ENCODE peak calls at places on chromosomes 1 and 21, in nine cellular contexts. H is suprapubic skin; N is spleen; R is IMR-90; W is CD8-positive, alpha-beta T cell; E is GM06990; Y is brain microvascular endothelial cell; B is Peyer's patch; S is right lobe of liver. A is an unnamed sample. For H3K36me3, the result is how much of the 10 kb centered on the place peaks cover.

GRCh38 chr1:58928514-58928913 is 144.7 kb upstream of the JUN start:
- DNase-seq in B (no peak), S (no peak), E (no peak), R (no peak), H (no peak), W (no peak), Y (no peak), N (no peak), A (no peak)

GRCh38 chr1:100718581-100718980 is 961 bp upstream of the VCAM1 start:
- DNase-seq in S (no peak), E (no peak), W (no peak), Y (no peak), R (no peak), N (no peak), B (no peak), H (no peak), A (no peak)

GRCh38 chr21:21921410-21922232 is 923.4 kb downstream of the NCAM2 start:
- DNase-seq in W (no peak), E (no peak), N (no peak), Y (no peak), R (peak), H (no peak), B (no peak), S (no peak), A (no peak)

GRCh38 chr1:232344791-232345399 is 285.0 kb downstream of the SIPA1L2 start:
- DNase-seq in B (no peak), R (peak), H (no peak), N (no peak), Y (peak), S (no peak), E (no peak), W (no peak), A (no peak)

GRCh38 chr1:7988576-7988975 is 27.1 kb downstream of the PARK7 start:
- DNase-seq in B (no peak), S (no peak), E (no peak), W (no peak), N (no peak), Y (no peak), H (no peak), R (peak), A (no peak)

GRCh38 chr1:101262060-101262459 is 25.2 kb downstream of the S1PR1 start:
- DNase-seq in R (no peak), W (no peak), Y (no peak), B (no peak), E (no peak), N (no peak), S (no peak), H (no peak), A (no peak)

GRCh38 chr1:222880586-222880985 is 65.7 kb downstream of the DISP1 start:
- DNase-seq in R (peak), H (no peak), S (no peak), B (no peak), W (no peak), E (no peak), Y (peak), N (no peak), A (no peak)

GRCh38 chr1:18398791-18399551 is 81.8 kb upstream of the KLHDC7A start:
- DNase-seq in B (no peak), H (no peak), S (no peak), Y (no peak), R (no peak), N (no peak), E (no peak), W (no peak), A (no peak)

GRCh38 chr1:26044971-26045711 is 777 bp downstream of the SLC30A2 start:
- DNase-seq in B (no peak), N (no peak), W (no peak), Y (no peak), S (no peak), E (no peak), H (no peak), R (no peak), A (no peak)

GRCh38 chr21:37551406-37552355 is 185.1 kb downstream of the DYRK1A start:
- DNase-seq in S (no peak), E (no peak), N (no peak), Y (peak), W (no peak), H (peak), B (no peak), R (no peak), A (no peak)

GRCh38 chr1:59128784-59129227 is 168.1 kb upstream of the FGGY start:
- DNase-seq in E (no peak), S (no peak), H (no peak), Y (peak), R (peak), N (no peak), B (no peak), W (no peak), A (peak)

GRCh38 chr1:150420560-150421265 is 56.8 kb downstream of the RPRD2 start:
- DNase-seq in E (no peak), Y (no peak), W (no peak), H (no peak), S (no peak), N (no peak), R (peak), B (no peak), A (no peak)

GRCh38 chr1:115874929-115875328 is 34.0 kb upstream of the NHLH2 start:
- DNase-seq in W (no peak), E (no peak), Y (peak), H (no peak), S (no peak), N (no peak), R (peak), B (no peak), A (no peak)

GRCh38 chr1:86704972-86705632 is 726 bp downstream of the SH3GLB1 start:
- DNase-seq in W (peak), E (no peak), B (peak), N (no peak), Y (peak), S (no peak), R (peak), H (peak), A (no peak)

GRCh38 chr1:231519166-231519565 is 9.3 kb upstream of the TSNAX start:
- DNase-seq in B (no peak), E (no peak), H (no peak), N (no peak), S (no peak), R (peak), W (no peak), Y (no peak), A (no peak)

GRCh38 chr1:32727876-32728275 is 25.3 kb upstream of the SYNC start:
- DNase-seq in Y (no peak), S (no peak), H (no peak), E (no peak), R (no peak), B (no peak), W (no peak), N (no peak), A (no peak)

GRCh38 chr1:232561381-232561780 is 68.6 kb downstream of the SIPA1L2 start:
- DNase-seq in N (no peak), B (no peak), E (no peak), S (no peak), W (no peak), Y (no peak), R (no peak), H (no peak), A (no peak)

GRCh38 chr1:203559523-203559922 is 65.6 kb downstream of the OPTC start:
- DNase-seq in B (no peak), R (peak), S (no peak), H (no peak), Y (peak), N (no peak), E (no peak), W (no peak), A (no peak)

GRCh38 chr1:204410764-204411450 is 710 bp downstream of the PPP1R15B start:
- DNase-seq in B (peak), R (peak), H (peak), W (peak), N (no peak), E (no peak), Y (peak), S (peak), A (no peak)

GRCh38 chr1:12206792-12207424 is 22.9 kb upstream of the VPS13D start:
- DNase-seq in E (no peak), N (peak), H (no peak), S (no peak), R (no peak), Y (no peak), B (no peak), W (no peak), A (no peak)

GRCh38 chr1:3403388-3404179 is 50.9 kb upstream of the ARHGEF16 start:
- DNase-seq in Y (no peak), R (no peak), B (no peak), N (no peak), E (no peak), W (no peak), S (no peak), H (no peak), A (no peak)

GRCh38 chr1:171645553-171646336 is 6.7 kb downstream of the MYOC start:
- DNase-seq in E (no peak), H (peak), R (no peak), Y (no peak), N (no peak), W (no peak), B (no peak), S (no peak), A (peak)

GRCh38 chr1:94729287-94729686 is 90.9 kb upstream of the SLC44A3 start:
- DNase-seq in Y (peak), H (no peak), E (no peak), N (no peak), B (no peak), S (no peak), R (peak), W (no peak), A (no peak)

GRCh38 chr1:52916241-52916975 is 5.1 kb downstream of the ECHDC2 start:
- DNase-seq in S (peak), B (no peak), E (no peak), Y (no peak), R (no peak), N (no peak), H (no peak), W (no peak), A (no peak)

GRCh38 chr1:65725064-65725463 is 67.6 kb upstream of the PDE4B start:
- DNase-seq in N (no peak), Y (no peak), B (no peak), W (no peak), H (no peak), S (no peak), R (no peak), E (no peak), A (no peak)

GRCh38 chr1:180912801-180913616 is at the start of gene KIAA1614:
- DNase-seq in H (peak), W (no peak), R (peak), B (no peak), S (no peak), E (no peak), N (no peak), Y (no peak), A (no peak)

GRCh38 chr1:117209094-117209493 is 1.6 kb downstream of the VTCN1 start:
- DNase-seq in B (no peak), R (no peak), Y (no peak), E (no peak), W (no peak), N (no peak), S (no peak), H (no peak), A (no peak)

GRCh38 chr1:167701510-167701909 is 20.3 kb upstream of the MPZL1 start:
- DNase-seq in R (no peak), Y (no peak), E (no peak), H (no peak), N (no peak), W (no peak), S (no peak), B (no peak), A (no peak)

GRCh38 chr1:3369437-3370076 is 84.9 kb upstream of the ARHGEF16 start:
- DNase-seq in R (peak), Y (peak), E (no peak), N (no peak), S (no peak), W (no peak), H (no peak), B (no peak), A (peak)

GRCh38 chr1:150477733-150478132 is 9.5 kb upstream of the TARS2 start:
- DNase-seq in W (no peak), R (peak), B (no peak), S (no peak), E (no peak), N (no peak), Y (peak), H (no peak), A (no peak)

GRCh38 chr1:197908695-197909336 is 6.4 kb downstream of the C1orf53 start:
- DNase-seq in B (no peak), E (no peak), R (no peak), Y (no peak), H (no peak), S (no peak), W (no peak), N (no peak), A (no peak)

GRCh38 chr1:110053557-110054428 is 16.7 kb downstream of the ALX3 start:
- DNase-seq in Y (peak), R (peak), E (peak), S (peak), W (peak), N (peak), B (peak), H (peak), A (no peak)

GRCh38 chr1:84300991-84301758 is at the start of gene SAMD13:
- DNase-seq in E (no peak), S (peak), R (peak), B (peak), W (peak), H (peak), Y (peak), N (no peak), A (no peak)

GRCh38 chr1:60425528-60425927 is 352.0 kb upstream of the C1orf87 start:
- DNase-seq in Y (peak), E (no peak), R (no peak), S (no peak), N (no peak), B (no peak), W (no peak), H (no peak), A (no peak)
- TF ChIP-seq CTCF in Y (peak), E (peak), R (no peak), S (peak), N (no peak), B (no peak), W (no peak), H (no peak), A (peak)

GRCh38 chr1:207805841-207806421 is 54.1 kb downstream of the CD46 start:
- DNase-seq in R (peak), H (peak), B (no peak), S (peak), Y (peak), E (no peak), N (no peak), W (no peak), A (peak)

GRCh38 chr1:207804746-207805468 is 53.1 kb downstream of the CD46 start:
- DNase-seq in R (no peak), B (no peak), E (no peak), N (no peak), W (no peak), Y (no peak), H (peak), S (no peak), A (no peak)

GRCh38 chr1:207807395-207808321 is 55.8 kb downstream of the CD46 start:
- DNase-seq in H (peak), R (no peak), B (no peak), E (no peak), Y (no peak), N (no peak), W (no peak), S (peak), A (no peak)

GRCh38 chr1:207808322-207808705 is 56.5 kb downstream of the CD46 start:
- DNase-seq in B (no peak), N (no peak), W (no peak), Y (no peak), S (no peak), E (no peak), R (no peak), H (peak), A (no peak)

GRCh38 chr1:207806531-207807394 is 54.9 kb downstream of the CD46 start:
- DNase-seq in B (no peak), R (peak), W (no peak), Y (no peak), H (peak), N (no peak), S (no peak), E (no peak), A (no peak)
- H3K36me3 ChIP-seq in B (half or more), R (under half), W (half or more), Y (under half), H (half or more), N (half or more), S (half or more), E (half or more), A (under half)

GRCh38 chr1:41102208-41102607 is 80.7 kb upstream of the SLFNL1 start:
- DNase-seq in E (no peak), S (peak), R (peak), Y (peak), H (peak), B (peak), W (no peak), N (peak), A (peak)

GRCh38 chr1:41103761-41104160 is 82.2 kb upstream of the SLFNL1 start:
- DNase-seq in H (no peak), S (no peak), B (no peak), Y (no peak), R (no peak), E (no peak), N (no peak), W (no peak), A (no peak)

GRCh38 chr1:41100170-41100569 is 78.6 kb upstream of the SLFNL1 start:
- DNase-seq in R (no peak), W (no peak), S (no peak), E (no peak), N (no peak), H (no peak), Y (no peak), B (no peak), A (no peak)

GRCh38 chr1:41098657-41099207 is 77.2 kb upstream of the SLFNL1 start:
- DNase-seq in E (no peak), N (no peak), Y (no peak), S (no peak), H (no peak), W (no peak), R (no peak), B (no peak), A (no peak)

DNA sequence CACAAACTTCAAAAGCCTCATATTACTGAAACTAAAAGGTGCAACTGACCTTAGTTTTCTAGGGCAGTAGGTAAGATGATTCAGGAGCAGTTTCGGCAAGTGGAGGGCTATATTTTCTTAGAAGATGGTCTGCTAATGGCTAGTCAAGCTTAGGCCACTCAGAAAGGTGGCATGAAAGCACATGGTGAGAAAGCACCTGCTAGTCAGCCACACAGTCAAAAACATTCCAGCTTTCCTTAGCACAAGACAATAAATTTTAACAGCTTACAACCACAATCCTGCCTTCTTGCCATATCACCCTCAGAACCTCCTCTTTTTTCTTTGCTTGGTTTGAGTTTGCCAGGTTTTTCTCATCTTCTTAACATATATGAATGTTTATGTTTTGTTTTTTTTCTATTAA is 81.1 kb upstream of the SLFNL1 start:
- DNase-seq in S (no peak), Y (no peak), R (no peak), B (no peak), N (no peak), H (no peak), E (no peak), W (no peak), A (no peak)
- H3K4me3 ChIP-seq in S (no peak), Y (no peak), R (no peak), B (no peak), N (no peak), H (no peak), E (no peak), W (no peak), A (no peak)

GRCh38 chr1:164930833-164931232 is 371.8 kb downstream of the PBX1 start:
- DNase-seq in R (no peak), E (no peak), W (no peak), Y (no peak), S (no peak), N (no peak), H (no peak), B (no peak), A (no peak)

GRCh38 chr1:164932580-164932979 is 373.6 kb downstream of the PBX1 start:
- DNase-seq in B (no peak), S (no peak), H (no peak), Y (no peak), R (no peak), N (no peak), W (no peak), E (no peak), A (no peak)

GRCh38 chr1:164928223-164928814 is 369.3 kb downstream of the PBX1 start:
- DNase-seq in E (no peak), H (no peak), S (no peak), W (no peak), N (no peak), Y (no peak), B (no peak), R (no peak), A (no peak)

DNA sequence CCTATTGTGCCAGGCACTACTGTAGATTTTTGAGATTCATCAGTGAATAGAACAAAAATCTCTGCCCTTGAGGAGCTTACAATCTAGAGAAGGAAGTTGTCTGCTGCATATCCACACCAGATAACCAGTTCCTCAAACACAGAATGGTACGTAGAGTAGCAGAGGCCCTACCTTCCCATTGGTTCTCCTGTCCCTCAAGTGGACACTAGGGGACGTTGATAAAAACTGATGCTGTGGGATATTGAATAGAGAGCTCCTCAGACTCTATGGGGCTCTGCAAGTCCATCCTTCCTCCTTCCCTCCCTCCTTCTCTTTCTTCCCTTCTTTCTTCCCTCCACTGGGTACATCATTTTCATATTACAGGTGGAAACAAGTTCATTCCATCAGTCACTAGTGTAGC is 371.3 kb downstream of the PBX1 start:
- DNase-seq in H (no peak), R (no peak), W (no peak), B (no peak), N (no peak), E (no peak), Y (no peak), S (no peak), A (no peak)
- TF ChIP-seq CTCF in H (no peak), R (no peak), W (no peak), B (no peak), N (no peak), E (no peak), Y (no peak), S (no peak), A (no peak)

GRCh38 chr1:182385885-182386853 is 5.4 kb downstream of the GLUL start:
- DNase-seq in R (no peak), B (no peak), Y (no peak), E (no peak), W (no peak), H (no peak), N (no peak), S (no peak), A (no peak)
- H3K36me3 ChIP-seq in R (half or more), B (half or more), Y (half or more), E (under half), W (under half), H (half or more), N (half or more), S (half or more), A (under half)

A was measured in BJ.